ENCODE peak calls at places on chromosomes 11 and 22, in seven cellular contexts. N is neuronal stem cell, G is cardiac muscle cell, O is left ventricle myocardium inferior, T is transverse colon, E is endodermal cell, M is heart left ventricle. X is an unnamed sample.

GRCh38 chr11:45895553-45896259 is 10.3 kb downstream of the MAPK8IP1 start:
- DNase-seq in N (no peak), G (no peak), O (no peak), T (no peak), E (no peak), M (no peak), X (no peak)

GRCh38 chr11:2483426-2483825 is 38.6 kb downstream of the KCNQ1 start:
- DNase-seq in N (no peak), G (no peak), O (no peak), T (no peak), E (no peak), M (no peak), X (no peak)

GRCh38 chr11:31816467-31817053 is 5.4 kb upstream of the PAX6 start:
- DNase-seq in N (peak; percentile 21), G (no peak), O (no peak), T (peak; percentile 33), E (peak; percentile 80), M (no peak), X (no peak)

GRCh38 chr11:85826096-85826855 is 15.3 kb upstream of the SYTL2 start:
- DNase-seq in N (no peak), G (peak; percentile 35), O (peak; percentile 24), T (peak; percentile 41), E (peak; percentile 81), M (peak; percentile 33), X (peak; percentile 58)

GRCh38 chr11:1770528-1770927 is 6.8 kb upstream of the CTSD start:
- DNase-seq in N (no peak), G (no peak), O (no peak), T (peak; percentile 8), E (no peak), M (no peak), X (no peak)

GRCh38 chr11:114846040-114846791 is 167.9 kb downstream of the NXPE2 start:
- DNase-seq in N (no peak), G (peak; percentile 3), O (peak; percentile 63), T (no peak), E (peak; percentile 79), M (peak; percentile 82), X (no peak)

GRCh38 chr11:70155386-70155785 is 47.7 kb upstream of the FADD start:
- DNase-seq in N (no peak), G (no peak), O (no peak), T (no peak), E (no peak), M (no peak), X (no peak)

GRCh38 chr22:32325416-32325801 is 32.3 kb upstream of the RFPL3 start:
- DNase-seq in N (no peak), G (peak; percentile 26), O (no peak), T (no peak), E (peak; percentile 59), M (no peak), X (peak; percentile 44)

GRCh38 chr11:409600-410471 is 5.0 kb downstream of the SIGIRR start:
- DNase-seq in N (no peak), G (no peak), O (no peak), T (no peak), E (no peak), M (no peak), X (peak; percentile 96)

GRCh38 chr11:111633756-111634362 is 31.6 kb downstream of the SIK2 start:
- DNase-seq in N (no peak), G (peak; percentile 25), O (no peak), T (no peak), E (no peak), M (no peak), X (no peak)

GRCh38 chr11:27600656-27601055 is 94.1 kb upstream of the LIN7C start:
- DNase-seq in N (no peak), G (no peak), O (no peak), T (no peak), E (no peak), M (no peak), X (no peak)

GRCh38 chr11:115941481-115941993 is 437.3 kb upstream of the CADM1 start:
- DNase-seq in N (no peak), G (peak; percentile 88), O (peak; percentile 56), T (peak; percentile 22), E (no peak), M (peak; percentile 84), X (no peak)

GRCh38 chr11:65042899-65043298 is 1.9 kb downstream of the SAC3D1 start:
- DNase-seq in N (no peak), G (no peak), O (no peak), T (no peak), E (no peak), M (no peak), X (no peak)

GRCh38 chr11:63508009-63508408 is 2.1 kb downstream of the LGALS12 start:
- DNase-seq in N (peak; percentile 20), G (peak; percentile 65), O (peak; percentile 49), T (no peak), E (peak; percentile 92), M (peak; percentile 60), X (peak; percentile 72)

GRCh38 chr11:65720237-65720934 is at the start of gene RNASEH2C:
- DNase-seq in N (peak; percentile 78), G (peak; percentile 91), O (peak; percentile 88), T (peak; percentile 86), E (peak; percentile 90), M (peak; percentile 87), X (peak; percentile 89)

DNA sequence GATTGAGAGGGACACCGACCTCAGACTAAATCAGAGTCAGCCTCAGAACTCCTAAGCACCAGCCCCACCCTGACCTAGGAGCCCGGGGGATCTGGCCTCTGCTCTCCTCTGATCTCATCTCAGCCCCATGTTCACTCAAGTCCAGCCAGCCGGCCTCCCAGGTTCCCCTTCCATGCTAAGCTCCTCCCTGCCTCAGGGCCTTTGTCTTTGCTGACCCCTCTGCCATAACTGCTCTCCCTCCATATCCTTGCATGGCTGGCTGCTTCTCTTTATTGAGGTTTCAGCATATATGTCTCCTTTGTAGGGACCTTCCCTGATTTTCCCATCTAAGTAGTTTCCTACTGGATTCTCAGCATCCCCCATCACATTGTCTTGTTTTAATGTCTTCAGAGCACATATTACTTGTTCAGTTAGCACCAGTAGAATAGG is 780 bp upstream of the SLC15A3 start:
- DNase-seq in N (no peak), G (no peak), O (no peak), T (no peak), E (no peak), M (no peak), X (no peak)
- H3K27ac ChIP-seq in N (no peak overlapping the region), G (no peak overlapping the region), O (peak overlapping the region; percentile 92), T (peak overlapping the region; percentile 85), E (no peak overlapping the region), M (peak overlapping the region; percentile 85), X (peak overlapping the region; percentile 75)

GRCh38 chr11:19756675-19757475 is 44.2 kb downstream of the NAV2 start:
- DNase-seq in N (no peak), G (peak; percentile 52), O (peak; percentile 48), T (no peak), E (no peak), M (peak; percentile 84), X (no peak)
- H3K27ac ChIP-seq in N (no peak overlapping the region), G (no peak overlapping the region), O (peak overlapping the region; percentile 83), T (peak overlapping the region; percentile 60), E (no peak overlapping the region), M (peak overlapping the region; percentile 80), X (no peak overlapping the region)

DNA sequence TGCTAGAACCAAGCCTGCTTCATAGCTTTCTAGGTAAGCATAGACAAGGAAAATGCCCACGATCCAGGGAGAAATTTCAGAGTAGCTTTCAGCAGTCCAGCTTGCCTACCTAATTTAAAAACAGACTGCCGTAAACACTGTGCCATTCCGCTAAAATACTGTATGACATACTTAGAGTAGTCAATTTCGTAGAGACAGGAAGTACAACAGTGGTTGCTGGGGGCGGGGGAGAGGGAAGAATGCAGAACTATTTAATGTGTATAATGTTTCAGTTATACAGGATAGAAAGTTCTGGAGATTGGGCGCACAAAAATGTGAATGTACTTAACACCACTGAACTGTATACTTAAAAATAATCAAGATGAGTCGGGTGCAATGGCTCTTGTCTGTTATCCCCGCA is 56.7 kb downstream of the C11orf58 start:
- DNase-seq in N (no peak), G (no peak), O (no peak), T (no peak), E (no peak), M (no peak), X (no peak)
- H3K27ac ChIP-seq in N (no peak overlapping the region), G (no peak overlapping the region), O (peak overlapping the region; percentile 30), T (no peak overlapping the region), E (no peak overlapping the region), M (no peak overlapping the region), X (no peak overlapping the region)

GRCh38 chr11:94790771-94791180 is 22.6 kb downstream of the AMOTL1 start:
- DNase-seq in N (no peak), G (no peak), O (no peak), T (no peak), E (no peak), M (no peak), X (no peak)

GRCh38 chr11:94785509-94785908 is 17.4 kb downstream of the AMOTL1 start:
- DNase-seq in N (no peak), G (no peak), O (no peak), T (no peak), E (peak; percentile 80), M (no peak), X (no peak)

GRCh38 chr11:94787798-94788197 is 19.6 kb downstream of the AMOTL1 start:
- DNase-seq in N (no peak), G (no peak), O (no peak), T (no peak), E (no peak), M (no peak), X (peak; percentile 78)

GRCh38 chr11:94786264-94787126 is 18.3 kb downstream of the AMOTL1 start:
- DNase-seq in N (no peak), G (peak; percentile 72), O (no peak), T (no peak), E (peak; percentile 81), M (no peak), X (no peak)

DNA sequence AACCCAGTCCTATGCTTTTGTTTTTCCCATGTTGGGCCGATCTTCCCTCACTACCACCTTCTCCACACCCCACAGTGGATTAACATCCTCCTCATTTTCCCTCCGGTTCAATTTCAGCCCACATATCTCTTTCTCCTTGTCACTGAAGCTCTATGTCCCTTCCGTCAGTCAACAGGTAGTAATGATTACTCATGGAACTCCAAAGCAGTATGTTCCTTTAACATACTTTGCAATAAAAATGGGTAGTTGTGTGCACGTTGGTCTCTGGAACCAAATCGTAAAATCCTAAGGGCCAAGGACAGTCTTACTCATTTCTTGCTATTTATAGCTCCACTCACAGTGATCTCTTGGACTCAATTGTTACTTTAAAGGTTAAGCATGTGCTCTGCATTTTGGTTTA is 20.2 kb downstream of the AMOTL1 start:
- DNase-seq in N (no peak), G (no peak), O (no peak), T (no peak), E (no peak), M (no peak), X (no peak)
- H3K27ac ChIP-seq in N (no peak overlapping the region), G (no peak overlapping the region), O (no peak overlapping the region), T (peak overlapping the region; percentile 56), E (no peak overlapping the region), M (peak overlapping the region; percentile 40), X (no peak overlapping the region)

DNA sequence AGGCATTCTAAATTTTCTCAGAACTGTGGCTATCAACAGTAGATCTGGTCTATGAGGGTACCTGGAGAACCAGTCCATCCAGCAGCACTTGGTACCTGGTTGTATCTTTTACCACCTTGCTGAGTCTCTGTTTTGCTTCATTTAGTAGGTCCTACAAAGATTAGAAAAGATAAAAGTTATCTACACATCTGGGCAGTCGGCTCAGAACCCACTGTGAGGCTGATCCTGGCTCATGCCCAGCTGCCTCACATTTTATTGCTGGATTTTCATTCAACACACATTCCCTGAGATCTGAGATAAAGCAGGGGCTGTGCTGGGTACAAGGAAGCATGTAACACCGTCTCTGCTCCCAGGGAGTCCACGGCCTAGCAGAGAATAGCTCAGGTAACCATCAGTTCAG is 27.5 kb downstream of the ATP6V1E1 start:
- DNase-seq in N (no peak), G (no peak), O (no peak), T (no peak), E (no peak), M (no peak), X (no peak)
- H3K27ac ChIP-seq in N (no peak overlapping the region), G (peak overlapping the region; percentile 19), O (no peak overlapping the region), T (peak overlapping the region; percentile 49), E (no peak overlapping the region), M (peak overlapping the region; percentile 48), X (no peak overlapping the region)